ENCODE peak calls at places on chromosome 5, in ten cellular contexts. O is A549; Z is sigmoid colon; Y is HCT116; L is heart left ventricle; S is ovary; R is right cardiac atrium; N is cardiac muscle cell; T is naive thymus-derived CD4-positive, alpha-beta T cell; W is tibial nerve. D is an unnamed sample.

GRCh38 chr5:68432682-68433081 is 217.1 kb downstream of the PIK3R1 start:
- DNase-seq in O (no peak), T (no peak), R (no peak), S (no peak), N (no peak), L (no peak), W (no peak), Y (peak; percentile 68), Z (no peak), D (peak; percentile 35)

GRCh38 chr5:95670568-95670967 is 12.2 kb downstream of the SPATA9 start:
- DNase-seq in O (no peak), W (no peak), L (no peak), R (no peak), T (no peak), Z (no peak), N (no peak), S (no peak), Y (no peak), D (no peak)

GRCh38 chr5:21646469-21646868 is 1206.7 kb downstream of the CDH12 start:
- DNase-seq in W (no peak), L (no peak), N (no peak), Y (no peak), Z (no peak), T (no peak), R (no peak), S (no peak), O (no peak), D (no peak)

GRCh38 chr5:132268698-132269551 is 11.4 kb downstream of the PDLIM4 start:
- DNase-seq in Z (no peak), N (no peak), Y (no peak), T (no peak), R (no peak), L (no peak), S (no peak), O (no peak), W (no peak), D (no peak)

GRCh38 chr5:167861134-167861930 is 430.1 kb upstream of the WWC1 start:
- DNase-seq in W (no peak), N (peak; percentile 79), Z (no peak), O (no peak), Y (no peak), R (peak; percentile 11), T (no peak), S (no peak), L (peak; percentile 30), D (no peak)

GRCh38 chr5:135539430-135540005 is 3.8 kb upstream of the NEUROG1 start:
- DNase-seq in Z (no peak), T (no peak), N (no peak), L (no peak), Y (no peak), W (no peak), R (no peak), O (no peak), S (no peak), D (no peak)

GRCh38 chr5:54148858-54149257 is 161.5 kb downstream of the ARL15 start:
- DNase-seq in T (no peak), O (no peak), Y (no peak), W (no peak), R (no peak), N (no peak), Z (no peak), L (no peak), S (no peak), D (no peak)

GRCh38 chr5:953535-954449 is 54.8 kb upstream of the NKD2 start:
- DNase-seq in O (no peak), W (no peak), Z (no peak), T (no peak), L (no peak), R (no peak), N (no peak), S (no peak), Y (no peak), D (no peak)

GRCh38 chr5:78964889-78965288 is 20.2 kb downstream of the ARSB start:
- DNase-seq in T (no peak), R (no peak), S (no peak), Y (peak; percentile 48), W (no peak), L (no peak), N (peak; percentile 71), O (peak; percentile 38), Z (no peak), D (no peak)

GRCh38 chr5:170541146-170541769 is 37.4 kb downstream of the KCNIP1 start:
- DNase-seq in T (no peak), O (no peak), Z (peak; percentile 10), S (no peak), R (no peak), N (no peak), Y (no peak), W (no peak), L (no peak), D (no peak)

DNA sequence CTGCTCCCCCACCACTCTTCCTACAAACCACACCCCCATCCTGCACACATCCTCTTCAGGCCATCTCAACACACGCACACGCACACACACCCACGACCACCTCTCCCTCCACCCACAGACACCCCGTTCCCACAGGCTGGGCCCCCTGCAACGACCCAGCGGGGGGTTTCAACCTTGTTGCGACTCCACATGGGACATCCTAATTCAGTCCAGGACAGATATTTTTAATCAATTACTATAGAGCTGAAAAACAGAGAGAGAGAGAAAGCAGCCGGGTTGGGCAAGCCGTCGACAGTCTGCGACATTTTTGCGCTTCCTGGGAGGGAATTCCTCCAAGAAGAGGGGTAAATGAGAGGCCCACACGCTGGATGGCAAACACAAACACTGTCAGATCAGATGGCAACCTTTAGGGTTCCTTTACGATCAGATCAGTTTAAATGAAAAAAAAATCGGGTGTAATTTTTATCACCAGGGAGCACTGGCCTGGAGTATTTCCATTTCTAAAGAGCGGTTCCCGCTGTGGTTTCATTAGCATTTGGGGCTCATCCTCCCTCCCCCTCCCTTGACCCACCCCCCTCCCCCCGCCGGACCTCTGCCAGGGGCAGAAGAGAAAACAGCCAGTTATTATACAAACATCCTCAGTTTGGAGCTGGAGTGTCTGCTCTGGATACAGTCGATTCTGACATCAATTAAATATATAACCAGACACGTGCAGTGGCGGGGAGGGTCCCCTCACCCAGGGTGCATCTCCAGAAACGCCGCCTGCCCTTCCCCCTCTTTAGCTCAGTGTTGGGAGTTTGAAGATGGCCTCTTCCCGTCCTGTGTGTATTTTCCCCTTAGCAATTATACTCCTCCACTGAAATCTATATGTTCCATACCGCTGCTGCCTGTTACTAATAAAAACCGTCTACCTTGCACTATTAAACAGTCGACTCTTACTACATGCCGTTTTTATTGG is 2.3 kb upstream of the IRX2 start:
- DNase-seq in R (no peak), Y (no peak), O (no peak), N (peak; percentile 30), W (no peak), L (no peak), S (no peak), Z (no peak), T (no peak), D (no peak)
- H3K4me3 ChIP-seq in R (no peak overlapping the region), Y (no peak overlapping the region), O (no peak overlapping the region), N (peak overlapping the region; percentile 54), W (no peak overlapping the region), L (no peak overlapping the region), S (no peak overlapping the region), Z (no peak overlapping the region), T (no peak overlapping the region), D (no peak overlapping the region)

GRCh38 chr5:71699233-71699632 is 19.8 kb upstream of the CARTPT start:
- DNase-seq in O (no peak), W (no peak), Z (no peak), L (no peak), R (no peak), S (no peak), T (no peak), N (no peak), Y (no peak), D (no peak)

GRCh38 chr5:71693828-71694427 is 25.1 kb upstream of the CARTPT start:
- DNase-seq in Z (no peak), Y (no peak), T (no peak), W (no peak), O (no peak), L (no peak), N (peak; percentile 53), S (no peak), R (no peak), D (no peak)

GRCh38 chr5:71695069-71695468 is 24.0 kb upstream of the CARTPT start:
- DNase-seq in Y (no peak), R (no peak), L (no peak), S (no peak), Z (no peak), N (no peak), O (no peak), T (no peak), W (no peak), D (no peak)

GRCh38 chr5:71697967-71698366 is 21.1 kb upstream of the CARTPT start:
- DNase-seq in S (no peak), R (peak; percentile 18), T (no peak), N (no peak), Z (no peak), L (peak; percentile 46), W (no peak), O (no peak), Y (no peak), D (no peak)

GRCh38 chr5:71695561-71695960 is 23.5 kb upstream of the CARTPT start:
- DNase-seq in W (no peak), L (no peak), T (no peak), N (no peak), O (no peak), R (no peak), Y (no peak), S (no peak), Z (no peak), D (no peak)
- H3K4me1 ChIP-seq in W (no peaks in the 10 kb centered on the region), L (no peaks in the 10 kb centered on the region), T (no peaks in the 10 kb centered on the region), N (peaks cover 7% of the 10 kb centered on the region), O (peaks cover 19% of the 10 kb centered on the region), R (peaks cover 4% of the 10 kb centered on the region), Y (no peaks in the 10 kb centered on the region), S (no peaks in the 10 kb centered on the region), Z (no peaks in the 10 kb centered on the region), D (peaks cover 7% of the 10 kb centered on the region)

DNA sequence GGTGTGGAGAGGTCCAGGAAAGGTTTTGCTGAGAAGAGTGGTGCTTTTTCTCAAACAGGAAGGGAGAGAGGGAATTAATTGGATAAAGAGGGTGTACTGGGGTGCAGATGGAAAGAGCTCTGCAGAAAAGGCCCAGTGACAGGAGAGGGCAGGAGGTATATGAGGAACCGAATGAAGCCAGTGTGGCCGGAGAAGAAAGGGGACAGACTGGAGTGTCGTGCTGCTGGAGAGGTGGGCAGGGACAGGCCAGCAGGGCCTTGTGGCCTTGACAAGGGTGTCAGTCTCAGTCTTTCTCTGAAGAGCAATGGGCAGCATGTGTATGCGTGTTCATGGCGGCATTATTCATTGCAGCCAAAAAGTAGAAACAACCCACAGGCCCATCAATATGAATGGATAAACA is 48.1 kb downstream of the ARHGEF37 start:
- DNase-seq in S (no peak), W (no peak), Z (peak; percentile 47), O (no peak), R (no peak), Y (no peak), L (no peak), N (no peak), T (no peak), D (no peak)
- H3K9me3 ChIP-seq in S (no peaks in the 10 kb centered on the region), W (no peaks in the 10 kb centered on the region), Z (no peaks in the 10 kb centered on the region), O (no peaks in the 10 kb centered on the region), R (no peaks in the 10 kb centered on the region), Y (no peaks in the 10 kb centered on the region), L (no peaks in the 10 kb centered on the region), N (no peaks in the 10 kb centered on the region), T (no peaks in the 10 kb centered on the region), D (no peaks in the 10 kb centered on the region)

DNA sequence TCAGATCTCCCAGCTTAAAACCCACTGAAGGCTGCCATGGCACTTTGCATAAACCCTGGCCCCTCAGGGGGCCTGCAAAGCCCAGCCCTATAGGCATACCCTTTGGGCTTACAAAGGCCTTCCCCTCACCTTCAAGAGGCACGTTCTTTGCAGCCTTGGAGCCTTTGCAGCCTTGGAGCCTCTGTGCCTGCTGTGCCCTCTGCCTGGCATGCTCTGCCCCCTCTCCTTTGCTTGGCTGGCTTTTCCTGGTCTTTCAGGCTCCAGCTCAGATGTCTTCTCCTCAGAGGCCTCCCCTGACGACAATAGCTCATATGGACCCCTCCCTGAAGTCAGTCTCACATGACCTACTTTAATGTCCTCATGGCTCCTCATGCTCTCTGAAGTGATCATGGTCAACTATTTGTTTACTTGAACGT is 60.3 kb downstream of the CXXC5 start:
- DNase-seq in L (no peak), W (no peak), N (no peak), T (no peak), O (no peak), S (no peak), R (no peak), Z (no peak), Y (no peak), D (no peak)
- H3K4me3 ChIP-seq in L (no peak overlapping the region), W (no peak overlapping the region), N (no peak overlapping the region), T (no peak overlapping the region), O (no peak overlapping the region), S (no peak overlapping the region), R (no peak overlapping the region), Z (no peak overlapping the region), Y (no peak overlapping the region), D (no peak overlapping the region)